ENCODE peak calls at places on chromosome 16, in four cellular contexts. K, U, H and D are unnamed samples. For H3K27me3, the result is how much of the 10 kb centered on the place peaks cover.

GRCh38 chr16:85028638-85029412 is 1.2 kb downstream of the KIAA0513 start:
- DNase-seq in K (peak), U (peak), H (no peak), D (peak)

GRCh38 chr16:47475786-47476185 is 14.7 kb downstream of the PHKB start:
- DNase-seq in K (peak), U (no peak), H (no peak), D (no peak)

GRCh38 chr16:2429771-2430663 is 770 bp downstream of the CCNF start:
- DNase-seq in K (no peak), U (no peak), H (no peak), D (peak)

GRCh38 chr16:73956592-73957495 is 339.8 kb upstream of the PSMD7 start:
- DNase-seq in K (peak), U (peak), H (no peak), D (no peak)

GRCh38 chr16:72927199-72928088 is 120.5 kb downstream of the ZFHX3 start:
- DNase-seq in K (no peak), U (no peak), H (no peak), D (peak)

GRCh38 chr16:85086347-85087291 is 25.7 kb downstream of the CIBAR2 start:
- DNase-seq in K (peak), U (peak), H (peak), D (peak)

GRCh38 chr16:51549836-51550235 is 398.8 kb upstream of the SALL1 start:
- DNase-seq in K (no peak), U (no peak), H (no peak), D (no peak)

GRCh38 chr16:84774810-84775209 is 45.0 kb upstream of the CRISPLD2 start:
- DNase-seq in K (peak), U (no peak), H (no peak), D (no peak)

DNA sequence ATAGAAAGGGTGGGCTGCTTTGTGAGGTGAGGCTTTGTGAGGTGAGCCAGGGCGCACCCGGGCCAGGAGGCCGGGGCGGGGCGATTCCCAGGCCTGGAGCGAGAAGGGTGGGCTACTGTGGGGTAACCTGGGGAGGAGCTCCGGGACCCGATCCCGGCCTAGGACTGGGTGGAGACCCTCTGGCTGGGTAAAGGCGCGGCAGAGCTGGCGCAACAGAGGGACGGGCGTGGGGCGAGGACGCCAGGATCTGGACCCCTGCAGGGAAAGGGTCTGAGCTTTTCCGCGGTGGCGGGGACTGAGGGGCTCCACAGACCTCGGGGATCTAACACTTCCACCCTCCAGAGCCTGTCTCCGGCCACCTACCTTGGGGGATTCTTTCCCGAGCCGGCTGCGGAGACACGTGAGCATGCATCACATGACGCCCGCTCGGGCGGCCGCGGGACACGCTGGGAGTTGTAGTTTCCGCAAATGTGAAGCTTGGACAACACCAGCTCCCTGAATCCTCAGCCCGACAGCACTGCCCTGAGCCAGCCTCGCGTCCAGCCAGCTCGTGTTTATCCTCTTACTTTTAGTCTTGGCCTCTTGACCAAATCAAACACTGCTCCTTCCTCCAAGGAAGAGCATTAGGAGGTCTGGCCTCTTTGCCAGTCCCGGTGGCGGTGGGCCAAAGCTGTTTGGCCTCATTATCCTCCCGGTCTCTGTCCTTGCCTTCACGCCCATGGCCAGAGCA is at the start of gene SLC38A7:
- DNase-seq in K (peak), U (peak), H (peak), D (peak)
- TF ChIP-seq POLR2A in K (no peak), U (no peak), H (peak), D (no peak)

DNA sequence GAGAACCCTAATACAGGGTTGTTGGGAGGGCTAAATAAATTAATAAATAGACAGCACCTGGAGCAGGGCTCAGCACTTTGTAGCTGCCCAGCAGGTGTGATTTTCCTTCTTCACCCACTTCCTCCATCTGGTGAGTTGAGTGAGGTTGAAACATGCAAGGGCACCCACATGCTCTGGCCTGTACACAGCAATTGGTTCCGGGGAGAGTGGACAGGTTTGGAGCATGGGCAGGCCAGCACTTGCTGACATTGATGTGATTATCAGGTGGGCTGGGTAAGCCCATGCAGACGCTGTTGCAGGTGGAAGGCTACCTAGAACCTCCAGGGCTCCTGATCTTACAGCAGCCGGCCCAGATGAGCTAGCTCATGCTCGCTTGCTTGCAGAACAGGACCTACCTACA is 1.3 kb upstream of the MRTFB start:
- DNase-seq in K (no peak), U (no peak), H (no peak), D (no peak)
- H3K27me3 ChIP-seq in K (under half), U (under half), H (under half), D (under half)

GRCh38 chr16:55436587-55436986 is 42.4 kb upstream of the MMP2 start:
- DNase-seq in K (no peak), U (no peak), H (no peak), D (no peak)

GRCh38 chr16:55433030-55433429 is 46.0 kb upstream of the MMP2 start:
- DNase-seq in K (no peak), U (no peak), H (no peak), D (no peak)

GRCh38 chr16:55435387-55435786 is 43.6 kb upstream of the MMP2 start:
- DNase-seq in K (no peak), U (no peak), H (no peak), D (no peak)

GRCh38 chr16:55434000-55434399 is 45.0 kb upstream of the MMP2 start:
- DNase-seq in K (no peak), U (no peak), H (no peak), D (no peak)

DNA sequence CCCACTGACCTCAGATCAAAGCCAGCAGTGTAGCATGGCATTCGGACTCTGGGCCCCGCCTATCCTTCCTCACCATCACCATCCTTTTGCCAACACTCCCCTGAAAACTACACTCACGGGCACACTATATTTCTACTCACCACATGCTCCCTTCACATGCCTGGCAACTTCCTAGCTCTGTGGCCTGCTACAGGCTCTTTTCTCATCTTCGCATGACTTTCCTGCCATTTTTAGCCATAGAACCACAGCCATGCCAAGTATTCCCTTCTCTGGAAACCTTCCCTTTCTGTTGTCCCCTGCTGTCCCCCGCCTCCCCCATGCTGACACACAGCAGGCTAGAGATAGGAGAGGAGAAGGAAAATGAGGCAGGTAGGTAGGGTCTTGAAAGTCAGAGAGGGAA is 45.5 kb upstream of the MMP2 start:
- DNase-seq in K (no peak), U (no peak), H (no peak), D (no peak)
- TF ChIP-seq POLR2A in K (no peak), U (no peak), H (no peak), D (no peak)

GRCh38 chr16:66432429-66432828 is 5.3 kb downstream of the BEAN1 start:
- DNase-seq in K (no peak), U (no peak), H (no peak), D (no peak)
- H3K27me3 ChIP-seq in K (under half), U (half or more), H (under half), D (under half)

GRCh38 chr16:22296225-22297113 is 740 bp upstream of the POLR3E start:
- DNase-seq in K (no peak), U (no peak), H (no peak), D (peak)

GRCh38 chr16:22297871-22298733 is 893 bp downstream of the POLR3E start:
- DNase-seq in K (peak), U (peak), H (no peak), D (peak)

GRCh38 chr16:22300427-22301071 is 3.3 kb downstream of the POLR3E start:
- DNase-seq in K (peak), U (peak), H (no peak), D (peak)

GRCh38 chr16:22299036-22299435 is 1.8 kb downstream of the POLR3E start:
- DNase-seq in K (no peak), U (no peak), H (no peak), D (peak)

GRCh38 chr16:22297114-22297870 is at the start of gene POLR3E:
- DNase-seq in K (peak), U (peak), H (peak), D (peak)
- TF ChIP-seq POLR2A in K (peak), U (no peak), H (peak), D (no peak)

GRCh38 chr16:88074041-88074440 is 122.8 kb downstream of the BANP start:
- DNase-seq in K (no peak), U (no peak), H (no peak), D (peak)
- H3K27me3 ChIP-seq in K (under half), U (under half), H (under half), D (under half)

GRCh38 chr16:88472637-88473205 is 19.6 kb downstream of the ZFPM1 start:
- DNase-seq in K (no peak), U (no peak), H (no peak), D (no peak)

GRCh38 chr16:88476203-88476602 is 23.1 kb downstream of the ZFPM1 start:
- DNase-seq in K (no peak), U (no peak), H (no peak), D (no peak)

GRCh38 chr16:88472042-88472441 is 19.0 kb downstream of the ZFPM1 start:
- DNase-seq in K (no peak), U (no peak), H (no peak), D (no peak)

GRCh38 chr16:88475037-88475436 is 22.0 kb downstream of the ZFPM1 start:
- DNase-seq in K (no peak), U (no peak), H (no peak), D (no peak)

GRCh38 chr16:88473666-88474534 is 20.8 kb downstream of the ZFPM1 start:
- DNase-seq in K (peak), U (peak), H (no peak), D (no peak)
- TF ChIP-seq POLR2A in K (no peak), U (no peak), H (no peak), D (no peak)

GRCh38 chr16:86827521-86827920 is 249.2 kb downstream of the FOXL1 start:
- DNase-seq in K (no peak), U (no peak), H (no peak), D (no peak)

GRCh38 chr16:86823895-86824671 is 245.7 kb downstream of the FOXL1 start:
- DNase-seq in K (no peak), U (no peak), H (no peak), D (peak)

GRCh38 chr16:86824751-86825310 is 246.5 kb downstream of the FOXL1 start:
- DNase-seq in K (no peak), U (no peak), H (no peak), D (peak)

GRCh38 chr16:86826931-86827330 is 248.6 kb downstream of the FOXL1 start:
- DNase-seq in K (no peak), U (no peak), H (no peak), D (peak)

DNA sequence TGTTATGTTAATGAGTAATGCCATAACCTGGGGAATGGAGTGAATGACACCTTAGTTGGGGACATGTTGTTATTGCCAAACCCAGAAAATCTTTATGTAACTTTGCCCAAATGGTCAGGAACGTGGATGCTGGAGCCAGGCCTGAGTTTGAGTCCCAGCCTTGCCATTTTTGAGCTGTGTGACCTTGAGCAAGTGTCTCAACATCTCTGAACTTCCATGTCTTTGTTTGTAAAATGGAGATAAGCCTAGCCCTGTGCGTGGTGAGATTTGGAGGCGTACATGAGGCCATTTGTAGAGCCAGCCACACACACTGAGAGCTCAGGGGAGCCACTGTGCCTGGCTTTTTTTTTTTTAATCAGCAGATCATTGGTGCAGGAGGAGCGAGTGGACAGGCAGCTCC is 247.3 kb downstream of the FOXL1 start:
- DNase-seq in K (no peak), U (no peak), H (no peak), D (peak)
- H3K27me3 ChIP-seq in K (under half), U (half or more), H (under half), D (half or more)

GRCh38 chr16:53211253-53211652 is 156.5 kb downstream of the CHD9 start:
- DNase-seq in K (no peak), U (no peak), H (no peak), D (no peak)

GRCh38 chr16:53209489-53209888 is 154.7 kb downstream of the CHD9 start:
- DNase-seq in K (no peak), U (no peak), H (no peak), D (no peak)

GRCh38 chr16:53216798-53217197 is 162.0 kb downstream of the CHD9 start:
- DNase-seq in K (no peak), U (no peak), H (no peak), D (no peak)

GRCh38 chr16:53213542-53213941 is 158.8 kb downstream of the CHD9 start:
- DNase-seq in K (no peak), U (no peak), H (no peak), D (no peak)

GRCh38 chr16:53212899-53213235 is 158.1 kb downstream of the CHD9 start:
- DNase-seq in K (peak), U (no peak), H (no peak), D (no peak)
- TF ChIP-seq POLR2A in K (no peak), U (no peak), H (no peak), D (no peak)